ENCODE peak calls at places on chromosomes 1 and 21, in five cellular contexts. One of them, this sample, is unnamed.

GRCh38 chr1:212467843-212468482 is 35.2 kb downstream of the NENF start:
- DNase-seq in progenitor cell of endocrine pancreas: no peak
- DNase-seq in fibroblast of pulmonary artery: no peak
- DNase-seq in GM12865: peak
- DNase-seq in AG09319: no peak
- DNase-seq in this sample: no peak

GRCh38 chr1:150563340-150564038 is 14.3 kb downstream of the ADAMTSL4 start:
- DNase-seq in progenitor cell of endocrine pancreas: no peak
- DNase-seq in GM12865: peak
- DNase-seq in fibroblast of pulmonary artery: peak
- DNase-seq in AG09319: no peak
- DNase-seq in this sample: no peak

GRCh38 chr1:20367626-20368025 is 77.0 kb downstream of the VWA5B1 start:
- DNase-seq in fibroblast of pulmonary artery: no peak
- DNase-seq in AG09319: no peak
- DNase-seq in GM12865: no peak
- DNase-seq in progenitor cell of endocrine pancreas: no peak
- DNase-seq in this sample: no peak

GRCh38 chr1:176460606-176461336 is 2.2 kb upstream of the PAPPA2 start:
- DNase-seq in progenitor cell of endocrine pancreas: no peak
- DNase-seq in AG09319: no peak
- DNase-seq in fibroblast of pulmonary artery: no peak
- DNase-seq in GM12865: no peak
- DNase-seq in this sample: no peak

GRCh38 chr1:53737648-53738204 is 1.2 kb downstream of the GLIS1 start:
- DNase-seq in GM12865: no peak
- DNase-seq in fibroblast of pulmonary artery: no peak
- DNase-seq in progenitor cell of endocrine pancreas: peak
- DNase-seq in AG09319: no peak
- DNase-seq in this sample: peak

GRCh38 chr1:240401721-240402120 is 210.2 kb downstream of the GREM2 start:
- DNase-seq in AG09319: no peak
- DNase-seq in progenitor cell of endocrine pancreas: no peak
- DNase-seq in GM12865: no peak
- DNase-seq in fibroblast of pulmonary artery: no peak
- DNase-seq in this sample: no peak

GRCh38 chr1:223652436-223652901 is 13.0 kb downstream of the CAPN8 start:
- DNase-seq in GM12865: no peak
- DNase-seq in AG09319: no peak
- DNase-seq in fibroblast of pulmonary artery: no peak
- DNase-seq in progenitor cell of endocrine pancreas: no peak
- DNase-seq in this sample: peak

GRCh38 chr1:236394905-236395779 is 1.1 kb downstream of the EDARADD start:
- DNase-seq in progenitor cell of endocrine pancreas: peak
- DNase-seq in AG09319: no peak
- DNase-seq in GM12865: peak
- DNase-seq in fibroblast of pulmonary artery: peak
- DNase-seq in this sample: peak

GRCh38 chr1:2609271-2610035 is 22.9 kb downstream of the PRXL2B start:
- DNase-seq in fibroblast of pulmonary artery: no peak
- DNase-seq in progenitor cell of endocrine pancreas: peak
- DNase-seq in GM12865: no peak
- DNase-seq in AG09319: no peak
- DNase-seq in this sample: no peak

GRCh38 chr1:92804721-92805169 is 19.8 kb upstream of the EVI5 start:
- DNase-seq in fibroblast of pulmonary artery: peak
- DNase-seq in progenitor cell of endocrine pancreas: no peak
- DNase-seq in GM12865: peak
- DNase-seq in AG09319: peak
- DNase-seq in this sample: peak

GRCh38 chr1:147549526-147549925 is 8.2 kb downstream of the BCL9 start:
- DNase-seq in fibroblast of pulmonary artery: no peak
- DNase-seq in AG09319: no peak
- DNase-seq in GM12865: no peak
- DNase-seq in progenitor cell of endocrine pancreas: no peak
- DNase-seq in this sample: no peak

GRCh38 chr1:158246650-158247049 is 7.6 kb upstream of the CD1A start:
- DNase-seq in fibroblast of pulmonary artery: peak
- DNase-seq in AG09319: no peak
- DNase-seq in GM12865: peak
- DNase-seq in progenitor cell of endocrine pancreas: no peak
- DNase-seq in this sample: no peak

GRCh38 chr1:195717651-195718050 is 890.6 kb downstream of the KCNT2 start:
- DNase-seq in fibroblast of pulmonary artery: peak
- DNase-seq in progenitor cell of endocrine pancreas: no peak
- DNase-seq in GM12865: no peak
- DNase-seq in AG09319: no peak
- DNase-seq in this sample: peak

GRCh38 chr1:241596633-241597032 is 43.5 kb downstream of the CHML start:
- DNase-seq in GM12865: no peak
- DNase-seq in progenitor cell of endocrine pancreas: no peak
- DNase-seq in fibroblast of pulmonary artery: no peak
- DNase-seq in AG09319: no peak
- DNase-seq in this sample: no peak

GRCh38 chr1:93567255-93567918 is 114.2 kb downstream of the BCAR3 start:
- DNase-seq in AG09319: no peak
- DNase-seq in progenitor cell of endocrine pancreas: no peak
- DNase-seq in fibroblast of pulmonary artery: peak
- DNase-seq in GM12865: no peak
- DNase-seq in this sample: no peak

DNA sequence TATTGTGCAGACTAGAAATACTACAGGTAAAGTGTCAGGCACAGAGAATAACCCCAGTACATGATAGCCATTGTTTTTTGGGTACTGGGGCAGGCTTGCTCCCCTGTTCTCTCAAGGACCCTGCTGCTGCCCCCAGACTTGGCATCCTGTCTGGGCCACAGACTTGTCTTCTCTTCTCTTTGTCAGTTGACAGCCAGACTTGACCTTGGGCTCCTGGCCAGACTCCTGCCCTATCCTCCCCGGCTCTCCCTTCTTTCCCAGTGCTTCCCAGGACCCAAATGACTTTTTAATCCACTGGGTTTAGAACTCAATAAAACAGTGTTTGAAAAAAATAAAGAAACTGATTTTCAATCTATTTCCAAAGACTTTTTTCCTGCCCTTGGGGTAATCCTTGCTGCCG is 43.2 kb downstream of the ZSCAN20 start:
- DNase-seq in progenitor cell of endocrine pancreas: no peak
- DNase-seq in GM12865: no peak
- DNase-seq in AG09319: no peak
- DNase-seq in fibroblast of pulmonary artery: no peak
- DNase-seq in this sample: no peak
- TF ChIP-seq CTCF in progenitor cell of endocrine pancreas: no peak
- TF ChIP-seq CTCF in GM12865: no peak
- TF ChIP-seq CTCF in AG09319: no peak
- TF ChIP-seq CTCF in fibroblast of pulmonary artery: no peak
- TF ChIP-seq CTCF in this sample: no peak

DNA sequence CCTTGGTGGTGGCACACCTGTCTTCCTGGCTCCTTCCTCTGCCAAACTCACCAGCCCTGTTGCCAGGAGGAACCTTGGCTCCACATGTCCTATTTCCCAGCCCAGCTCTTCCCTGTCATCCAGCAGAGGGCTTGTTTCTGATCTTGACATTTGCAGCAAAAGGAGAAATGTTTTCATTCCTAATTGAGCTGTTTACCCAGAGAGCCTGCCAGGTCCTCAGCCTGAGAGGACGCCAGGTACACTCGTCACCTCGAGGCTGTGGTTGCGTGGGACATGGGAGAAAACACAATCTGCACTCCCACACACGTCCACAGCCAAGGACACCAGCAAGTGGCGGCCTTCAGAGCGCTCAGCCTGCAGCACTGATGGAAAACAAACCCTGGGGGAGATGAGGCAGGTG is 132.8 kb upstream of the CD34 start:
- DNase-seq in GM12865: no peak
- DNase-seq in AG09319: no peak
- DNase-seq in progenitor cell of endocrine pancreas: no peak
- DNase-seq in fibroblast of pulmonary artery: no peak
- DNase-seq in this sample: no peak
- TF ChIP-seq CTCF in GM12865: no peak
- TF ChIP-seq CTCF in AG09319: no peak
- TF ChIP-seq CTCF in progenitor cell of endocrine pancreas: no peak
- TF ChIP-seq CTCF in fibroblast of pulmonary artery: no peak
- TF ChIP-seq CTCF in this sample: no peak

GRCh38 chr1:66402194-66402593 is 131.8 kb upstream of the SGIP1 start:
- DNase-seq in fibroblast of pulmonary artery: peak
- DNase-seq in progenitor cell of endocrine pancreas: no peak
- DNase-seq in AG09319: no peak
- DNase-seq in GM12865: peak
- DNase-seq in this sample: no peak

GRCh38 chr1:66405046-66405445 is 128.9 kb upstream of the SGIP1 start:
- DNase-seq in fibroblast of pulmonary artery: no peak
- DNase-seq in progenitor cell of endocrine pancreas: no peak
- DNase-seq in GM12865: no peak
- DNase-seq in AG09319: no peak
- DNase-seq in this sample: no peak

GRCh38 chr1:66400660-66401059 is 133.3 kb upstream of the SGIP1 start:
- DNase-seq in progenitor cell of endocrine pancreas: no peak
- DNase-seq in GM12865: peak
- DNase-seq in fibroblast of pulmonary artery: no peak
- DNase-seq in AG09319: no peak
- DNase-seq in this sample: no peak

GRCh38 chr1:66401244-66401643 is 132.7 kb upstream of the SGIP1 start:
- DNase-seq in progenitor cell of endocrine pancreas: no peak
- DNase-seq in GM12865: peak
- DNase-seq in AG09319: no peak
- DNase-seq in fibroblast of pulmonary artery: no peak
- DNase-seq in this sample: no peak

GRCh38 chr1:66403031-66403731 is 130.8 kb upstream of the SGIP1 start:
- DNase-seq in progenitor cell of endocrine pancreas: no peak
- DNase-seq in GM12865: peak
- DNase-seq in AG09319: no peak
- DNase-seq in fibroblast of pulmonary artery: no peak
- DNase-seq in this sample: no peak
- TF ChIP-seq CTCF in progenitor cell of endocrine pancreas: peak
- TF ChIP-seq CTCF in GM12865: peak
- TF ChIP-seq CTCF in AG09319: no peak
- TF ChIP-seq CTCF in fibroblast of pulmonary artery: no peak
- TF ChIP-seq CTCF in this sample: peak

GRCh38 chr1:167687919-167688519 is 33.8 kb upstream of the MPZL1 start:
- DNase-seq in GM12865: peak
- DNase-seq in progenitor cell of endocrine pancreas: peak
- DNase-seq in fibroblast of pulmonary artery: peak
- DNase-seq in AG09319: peak
- DNase-seq in this sample: peak
- TF ChIP-seq CTCF in GM12865: peak
- TF ChIP-seq CTCF in progenitor cell of endocrine pancreas: peak
- TF ChIP-seq CTCF in fibroblast of pulmonary artery: peak
- TF ChIP-seq CTCF in AG09319: peak
- TF ChIP-seq CTCF in this sample: peak

GRCh38 chr1:23352096-23352695 is 8.1 kb upstream of the HNRNPR start:
- DNase-seq in fibroblast of pulmonary artery: no peak
- DNase-seq in AG09319: no peak
- DNase-seq in GM12865: no peak
- DNase-seq in progenitor cell of endocrine pancreas: no peak
- DNase-seq in this sample: no peak
- TF ChIP-seq CTCF in fibroblast of pulmonary artery: no peak
- TF ChIP-seq CTCF in AG09319: no peak
- TF ChIP-seq CTCF in GM12865: no peak
- TF ChIP-seq CTCF in progenitor cell of endocrine pancreas: no peak
- TF ChIP-seq CTCF in this sample: no peak

GRCh38 chr1:155052412-155053400 is 1.6 kb downstream of the ADAM15 start:
- DNase-seq in progenitor cell of endocrine pancreas: no peak
- DNase-seq in AG09319: no peak
- DNase-seq in fibroblast of pulmonary artery: no peak
- DNase-seq in GM12865: no peak
- DNase-seq in this sample: peak
- TF ChIP-seq CTCF in progenitor cell of endocrine pancreas: no peak
- TF ChIP-seq CTCF in AG09319: peak
- TF ChIP-seq CTCF in fibroblast of pulmonary artery: peak
- TF ChIP-seq CTCF in GM12865: peak
- TF ChIP-seq CTCF in this sample: peak

GRCh38 chr1:230940848-230941247 is 37.8 kb downstream of the TTC13 start:
- DNase-seq in GM12865: no peak
- DNase-seq in progenitor cell of endocrine pancreas: no peak
- DNase-seq in AG09319: peak
- DNase-seq in fibroblast of pulmonary artery: peak
- DNase-seq in this sample: no peak

GRCh38 chr1:230937370-230937769 is 41.3 kb downstream of the TTC13 start:
- DNase-seq in fibroblast of pulmonary artery: peak
- DNase-seq in AG09319: no peak
- DNase-seq in GM12865: no peak
- DNase-seq in progenitor cell of endocrine pancreas: no peak
- DNase-seq in this sample: no peak

GRCh38 chr1:230936475-230936874 is 42.2 kb downstream of the TTC13 start:
- DNase-seq in fibroblast of pulmonary artery: no peak
- DNase-seq in AG09319: no peak
- DNase-seq in progenitor cell of endocrine pancreas: no peak
- DNase-seq in GM12865: no peak
- DNase-seq in this sample: no peak

GRCh38 chr1:230939806-230940489 is 38.7 kb downstream of the TTC13 start:
- DNase-seq in AG09319: no peak
- DNase-seq in fibroblast of pulmonary artery: no peak
- DNase-seq in GM12865: no peak
- DNase-seq in progenitor cell of endocrine pancreas: no peak
- DNase-seq in this sample: no peak

GRCh38 chr1:230938924-230939368 is 39.7 kb downstream of the TTC13 start:
- DNase-seq in fibroblast of pulmonary artery: no peak
- DNase-seq in GM12865: no peak
- DNase-seq in AG09319: no peak
- DNase-seq in progenitor cell of endocrine pancreas: no peak
- DNase-seq in this sample: no peak
- TF ChIP-seq CTCF in fibroblast of pulmonary artery: no peak
- TF ChIP-seq CTCF in GM12865: no peak
- TF ChIP-seq CTCF in AG09319: no peak
- TF ChIP-seq CTCF in progenitor cell of endocrine pancreas: no peak
- TF ChIP-seq CTCF in this sample: no peak

GRCh38 chr21:17372200-17372599 is 140.6 kb upstream of the CXADR start:
- DNase-seq in GM12865: no peak
- DNase-seq in fibroblast of pulmonary artery: no peak
- DNase-seq in progenitor cell of endocrine pancreas: no peak
- DNase-seq in AG09319: no peak
- DNase-seq in this sample: no peak
- TF ChIP-seq CTCF in GM12865: no peak
- TF ChIP-seq CTCF in fibroblast of pulmonary artery: no peak
- TF ChIP-seq CTCF in progenitor cell of endocrine pancreas: no peak
- TF ChIP-seq CTCF in AG09319: no peak
- TF ChIP-seq CTCF in this sample: no peak

DNA sequence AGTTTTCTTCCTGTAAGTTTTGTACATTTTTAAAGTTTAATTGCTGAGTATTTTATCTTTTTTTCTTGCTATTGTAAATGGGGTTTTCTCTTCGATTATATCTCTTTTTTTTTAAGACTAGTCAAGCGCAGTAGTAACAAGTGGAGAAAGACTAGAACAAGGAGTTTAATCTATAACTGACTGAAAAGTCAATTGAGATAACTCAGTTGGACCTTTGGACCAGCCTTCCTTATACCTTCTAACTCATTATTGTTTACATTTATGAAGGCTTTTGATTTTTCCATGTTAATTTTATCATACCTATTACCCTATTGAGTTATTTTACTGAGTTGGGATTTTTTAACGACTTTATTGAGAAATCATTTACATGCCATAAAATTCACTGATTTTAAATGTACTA is 81.2 kb downstream of the SMYD3 start:
- DNase-seq in progenitor cell of endocrine pancreas: no peak
- DNase-seq in AG09319: no peak
- DNase-seq in GM12865: no peak
- DNase-seq in fibroblast of pulmonary artery: no peak
- DNase-seq in this sample: no peak
- TF ChIP-seq CTCF in progenitor cell of endocrine pancreas: no peak
- TF ChIP-seq CTCF in AG09319: no peak
- TF ChIP-seq CTCF in GM12865: no peak
- TF ChIP-seq CTCF in fibroblast of pulmonary artery: no peak
- TF ChIP-seq CTCF in this sample: no peak

GRCh38 chr1:172401907-172402306 is 18.6 kb upstream of the C1orf105 start:
- DNase-seq in progenitor cell of endocrine pancreas: no peak
- DNase-seq in GM12865: no peak
- DNase-seq in fibroblast of pulmonary artery: no peak
- DNase-seq in AG09319: no peak
- DNase-seq in this sample: peak
- TF ChIP-seq CTCF in progenitor cell of endocrine pancreas: peak
- TF ChIP-seq CTCF in GM12865: no peak
- TF ChIP-seq CTCF in fibroblast of pulmonary artery: peak
- TF ChIP-seq CTCF in AG09319: no peak
- TF ChIP-seq CTCF in this sample: peak

This sample was measured in neural progenitor cell.